ENCODE peak calls at places on chromosomes 11 and 22, in six cellular contexts. I, S, C, V, N and Z are unnamed samples.

GRCh38 chr11:1052133-1053011 is 15.9 kb upstream of the MUC6 start:
- DNase-seq in I (no peak), S (peak; percentile 11), C (no peak), V (no peak), N (no peak), Z (no peak)

GRCh38 chr11:134741453-134742227 is 329.6 kb upstream of the B3GAT1 start:
- DNase-seq in I (no peak), S (no peak), C (no peak), V (no peak), N (no peak), Z (no peak)

GRCh38 chr11:35584321-35584720 is 33.9 kb upstream of the FJX1 start:
- DNase-seq in I (peak; percentile 76), S (no peak), C (peak; percentile 86), V (no peak), N (peak; percentile 77), Z (peak; percentile 77)

GRCh38 chr11:61153593-61154090 is 7.6 kb downstream of the VPS37C start:
- DNase-seq in I (no peak), S (no peak), C (no peak), V (no peak), N (no peak), Z (no peak)

GRCh38 chr11:125591659-125592304 is 870 bp upstream of the STT3A start:
- DNase-seq in I (no peak), S (peak; percentile 25), C (peak; percentile 68), V (peak; percentile 47), N (peak; percentile 40), Z (peak; percentile 64)

GRCh38 chr22:50222508-50222907 is 21.7 kb downstream of the SELENOO start:
- DNase-seq in I (no peak), S (no peak), C (no peak), V (no peak), N (no peak), Z (no peak)

GRCh38 chr11:29161216-29161615 is 855.6 kb downstream of the KCNA4 start:
- DNase-seq in I (peak; percentile 4), S (no peak), C (peak; percentile 70), V (no peak), N (peak; percentile 40), Z (peak; percentile 71)

GRCh38 chr11:35619754-35620640 is 1.7 kb downstream of the FJX1 start:
- DNase-seq in I (no peak), S (peak; percentile 24), C (peak; percentile 29), V (no peak), N (peak; percentile 32), Z (peak; percentile 41)

GRCh38 chr11:114073506-114074381 is 14.2 kb downstream of the ZBTB16 start:
- DNase-seq in I (no peak), S (no peak), C (no peak), V (no peak), N (no peak), Z (no peak)

GRCh38 chr11:1549355-1550330 is 22.4 kb downstream of the DUSP8 start:
- DNase-seq in I (no peak), S (no peak), C (no peak), V (no peak), N (no peak), Z (no peak)

GRCh38 chr22:39466228-39467006 is 9.6 kb downstream of the MGAT3 start:
- DNase-seq in I (no peak), S (no peak), C (no peak), V (no peak), N (no peak), Z (no peak)

GRCh38 chr22:41813726-41814410 is 13.4 kb downstream of the CCDC134 start:
- DNase-seq in I (no peak), S (no peak), C (no peak), V (no peak), N (no peak), Z (no peak)

GRCh38 chr22:35558719-35559118 is 18.1 kb downstream of the RASD2 start:
- DNase-seq in I (no peak), S (no peak), C (no peak), V (no peak), N (no peak), Z (no peak)

GRCh38 chr11:96145163-96145585 is 197.8 kb downstream of the MAML2 start:
- DNase-seq in I (no peak), S (no peak), C (no peak), V (no peak), N (peak; percentile 88), Z (no peak)

GRCh38 chr11:65266210-65266609 is 4.4 kb downstream of the POLA2 start:
- DNase-seq in I (no peak), S (no peak), C (peak; percentile 20), V (peak; percentile 37), N (no peak), Z (no peak)

GRCh38 chr11:63991558-63991957 is 5.3 kb downstream of the OTUB1 start:
- DNase-seq in I (no peak), S (no peak), C (no peak), V (no peak), N (no peak), Z (no peak)

GRCh38 chr11:26974068-26974790 is 19.7 kb upstream of the FIBIN start:
- DNase-seq in I (peak; percentile 56), S (no peak), C (peak; percentile 58), V (no peak), N (no peak), Z (peak; percentile 35)

GRCh38 chr11:133906746-133907145 is 50.0 kb downstream of the IGSF9B start:
- DNase-seq in I (no peak), S (no peak), C (no peak), V (no peak), N (no peak), Z (no peak)

GRCh38 chr11:18853086-18853720 is 61.6 kb upstream of the PTPN5 start:
- DNase-seq in I (peak; percentile 9), S (no peak), C (peak; percentile 60), V (no peak), N (peak; percentile 63), Z (peak; percentile 70)

GRCh38 chr22:42928969-42929837 is 72.1 kb upstream of the ARFGAP3 start:
- DNase-seq in I (no peak), S (peak; percentile 62), C (no peak), V (no peak), N (no peak), Z (peak; percentile 51)

GRCh38 chr11:17458268-17458667 is 18.4 kb downstream of the ABCC8 start:
- DNase-seq in I (no peak), S (no peak), C (no peak), V (no peak), N (no peak), Z (no peak)

GRCh38 chr11:74783241-74783871 is 34.7 kb downstream of the RNF169 start:
- DNase-seq in I (peak; percentile 11), S (no peak), C (peak; percentile 80), V (no peak), N (peak; percentile 84), Z (peak; percentile 74)

GRCh38 chr22:42926034-42926433 is 69.0 kb upstream of the ARFGAP3 start:
- DNase-seq in I (no peak), S (no peak), C (no peak), V (no peak), N (peak; percentile 24), Z (no peak)

GRCh38 chr11:133576351-133576750 is 44.0 kb upstream of the OPCML start:
- DNase-seq in I (no peak), S (no peak), C (no peak), V (no peak), N (no peak), Z (no peak)

GRCh38 chr11:80136991-80137390 is 696.2 kb upstream of the TENM4 start:
- DNase-seq in I (no peak), S (no peak), C (no peak), V (no peak), N (no peak), Z (peak; percentile 9)

GRCh38 chr11:72754544-72755155 is 2.4 kb upstream of the ARAP1 start:
- DNase-seq in I (no peak), S (no peak), C (no peak), V (no peak), N (no peak), Z (no peak)

GRCh38 chr11:32148824-32149223 is 58.0 kb downstream of the RCN1 start:
- DNase-seq in I (no peak), S (no peak), C (no peak), V (no peak), N (no peak), Z (no peak)

DNA sequence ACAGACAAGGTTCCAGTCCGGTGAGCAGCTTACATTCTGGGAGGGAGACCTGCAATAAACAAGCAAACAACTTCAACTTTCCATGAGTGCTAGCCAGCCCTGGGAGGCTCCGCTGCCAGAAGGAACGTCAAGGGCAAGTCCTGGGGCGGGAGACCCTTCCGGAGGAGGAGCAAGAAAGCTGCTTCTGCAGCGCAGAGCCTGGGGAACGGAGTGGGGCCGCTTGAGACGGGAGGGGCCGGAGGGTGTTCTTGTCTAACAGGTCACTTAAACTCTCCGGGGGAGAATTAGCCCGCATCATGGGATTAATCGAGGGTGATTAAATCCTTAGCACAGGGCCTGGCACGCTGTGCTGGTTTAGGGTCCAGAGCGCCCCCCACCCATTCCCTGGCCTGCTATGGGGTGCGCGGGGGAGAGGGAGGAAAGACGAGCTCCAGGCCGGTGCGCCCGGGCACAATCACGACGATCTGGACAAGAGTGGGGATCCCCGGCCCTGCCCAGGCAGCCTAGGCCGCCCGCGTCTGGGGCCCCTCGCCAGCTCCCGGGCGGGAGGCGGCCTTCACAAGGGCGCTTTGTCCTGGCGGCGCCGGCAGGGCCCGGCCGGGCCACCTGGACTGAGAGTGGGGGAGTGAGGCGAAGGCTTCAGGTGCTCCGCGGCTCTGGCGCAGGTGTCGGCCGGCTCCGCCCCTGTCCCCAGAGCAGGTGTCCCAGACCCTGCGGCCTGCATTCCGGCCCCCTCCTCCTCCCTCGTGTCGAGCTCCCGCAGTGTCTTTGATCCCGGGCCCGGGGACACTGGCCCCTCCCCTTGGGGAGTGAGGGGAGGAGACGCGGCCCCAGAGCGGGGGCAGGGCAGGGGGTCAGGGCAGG is 663 bp upstream of the LARGE2 start:
- DNase-seq in I (no peak), S (peak; percentile 14), C (no peak), V (peak; percentile 68), N (peak; percentile 53), Z (no peak)
- H3K4me3 ChIP-seq in I (no peak overlapping the region), S (peak overlapping the region; percentile 52), C (peak overlapping the region; percentile 37), V (peak overlapping the region; percentile 44), N (peak overlapping the region; percentile 82), Z (peak overlapping the region; percentile 4)

GRCh38 chr11:81373986-81374385 is 1359.7 kb downstream of the FAM181B start:
- DNase-seq in I (no peak), S (no peak), C (no peak), V (no peak), N (no peak), Z (no peak)

GRCh38 chr11:81377418-81377817 is 1356.2 kb downstream of the FAM181B start:
- DNase-seq in I (no peak), S (no peak), C (no peak), V (no peak), N (no peak), Z (no peak)
- TF ChIP-seq CTCF in I (no peak), S (no peak), C (no peak), V (no peak), N (no peak), Z (no peak)

GRCh38 chr22:20299736-20300136 is 20.1 kb downstream of the DGCR6L start:
- DNase-seq in I (no peak), S (no peak), C (peak; percentile 21), V (no peak), N (peak; percentile 26), Z (peak; percentile 46)
- H3K4me3 ChIP-seq in I (peak overlapping the region; percentile 43), S (peak overlapping the region; percentile 70), C (peak overlapping the region; percentile 47), V (peak overlapping the region; percentile 52), N (peak overlapping the region; percentile 61), Z (no peak overlapping the region)

DNA sequence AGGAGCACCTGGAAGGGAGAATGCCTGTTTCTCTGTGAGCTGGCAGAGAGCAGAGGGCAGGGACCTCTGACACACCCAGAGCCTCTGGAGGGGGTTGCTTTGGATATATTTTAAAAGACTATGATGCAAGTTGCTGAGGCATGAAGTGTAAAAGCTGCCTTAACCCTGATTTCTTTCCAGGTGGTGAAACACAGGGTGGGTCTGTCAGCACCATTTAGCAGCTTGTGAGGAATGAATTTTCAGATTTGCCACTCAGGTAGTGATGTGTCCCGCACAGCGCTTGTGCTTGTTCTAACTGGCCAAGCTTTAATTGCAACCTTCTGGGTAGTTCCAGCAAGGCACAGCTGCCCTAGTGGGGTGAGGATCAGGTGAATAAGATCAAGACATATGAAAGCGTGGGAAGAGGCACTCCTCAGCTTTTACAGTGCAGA is 90.2 kb downstream of the SWAP70 start:
- DNase-seq in I (no peak), S (no peak), C (peak; percentile 82), V (no peak), N (no peak), Z (peak; percentile 90)
- TF ChIP-seq CTCF in I (no peak), S (no peak), C (no peak), V (no peak), N (no peak), Z (no peak)